ENCODE peak calls at places on chromosomes 11 and 22, in six cellular contexts. P is activated naive CD4-positive, alpha-beta T cell; C is T-cell; Q is AG10803; E is stromal cell of bone marrow; W is cardiac fibroblast. K is an unnamed sample.

GRCh38 chr11:46912526-46913150 is 5.7 kb downstream of the LRP4 start:
- DNase-seq in P (no peak), C (no peak), Q (no peak), E (no peak), W (no peak), K (no peak)

GRCh38 chr11:12449961-12450715 is 72.8 kb downstream of the PARVA start:
- DNase-seq in P (no peak), C (no peak), Q (peak; percentile 77), E (no peak), W (no peak), K (no peak)

GRCh38 chr22:24466831-24467249 is 28.3 kb upstream of the UPB1 start:
- DNase-seq in P (no peak), C (no peak), Q (peak; percentile 54), E (peak; percentile 19), W (peak; percentile 79), K (peak; percentile 32)

GRCh38 chr22:50584106-50585096 is 1.8 kb upstream of the CHKB start:
- DNase-seq in P (no peak), C (no peak), Q (no peak), E (no peak), W (no peak), K (no peak)

GRCh38 chr11:3087821-3088800 is 30.9 kb upstream of the CARS1 start:
- DNase-seq in P (no peak), C (no peak), Q (no peak), E (no peak), W (no peak), K (peak; percentile 53)

GRCh38 chr22:37545703-37546435 is 14.4 kb upstream of the CDC42EP1 start:
- DNase-seq in P (no peak), C (no peak), Q (peak; percentile 96), E (peak; percentile 95), W (peak; percentile 95), K (peak; percentile 74)

GRCh38 chr11:2924381-2924780 is 4.8 kb downstream of the PHLDA2 start:
- DNase-seq in P (no peak), C (no peak), Q (no peak), E (no peak), W (no peak), K (peak; percentile 65)

GRCh38 chr11:66967670-66968425 is 7.3 kb upstream of the C11orf86 start:
- DNase-seq in P (no peak), C (no peak), Q (peak; percentile 83), E (peak; percentile 93), W (peak; percentile 94), K (no peak)

GRCh38 chr11:115645631-115646271 is 141.5 kb upstream of the CADM1 start:
- DNase-seq in P (no peak), C (no peak), Q (no peak), E (no peak), W (no peak), K (no peak)

GRCh38 chr22:42061041-42061440 is 9.6 kb downstream of the NAGA start:
- DNase-seq in P (no peak), C (no peak), Q (no peak), E (no peak), W (no peak), K (no peak)

GRCh38 chr11:10450451-10451398 is 4.3 kb upstream of the AMPD3 start:
- DNase-seq in P (peak; percentile 15), C (peak; percentile 39), Q (peak; percentile 25), E (no peak), W (no peak), K (no peak)

GRCh38 chr22:43152355-43153071 is 1.2 kb downstream of the TSPO start:
- DNase-seq in P (no peak), C (peak; percentile 59), Q (peak; percentile 66), E (no peak), W (peak; percentile 38), K (peak; percentile 71)

GRCh38 chr11:72352859-72353551 is 81.3 kb downstream of the CLPB start:
- DNase-seq in P (no peak), C (no peak), Q (peak; percentile 81), E (peak; percentile 84), W (peak; percentile 49), K (peak; percentile 11)

GRCh38 chr11:115939726-115940421 is 435.7 kb upstream of the CADM1 start:
- DNase-seq in P (no peak), C (no peak), Q (no peak), E (no peak), W (no peak), K (no peak)

GRCh38 chr11:69280994-69281393 is 13.0 kb upstream of the MYEOV start:
- DNase-seq in P (no peak), C (no peak), Q (peak; percentile 94), E (peak; percentile 66), W (peak; percentile 86), K (peak; percentile 36)

GRCh38 chr11:14973621-14974020 is 1.5 kb upstream of the CALCA start:
- DNase-seq in P (no peak), C (no peak), Q (no peak), E (no peak), W (peak; percentile 15), K (no peak)

GRCh38 chr11:2830030-2830812 is 55.4 kb downstream of the CDKN1C start:
- DNase-seq in P (no peak), C (no peak), Q (no peak), E (no peak), W (no peak), K (no peak)

GRCh38 chr11:19242184-19242932 is 1.6 kb upstream of the E2F8 start:
- DNase-seq in P (no peak), C (no peak), Q (no peak), E (no peak), W (no peak), K (no peak)

GRCh38 chr11:12802418-12803085 is 128.3 kb downstream of the TEAD1 start:
- DNase-seq in P (no peak), C (no peak), Q (no peak), E (no peak), W (peak; percentile 69), K (peak; percentile 96)

GRCh38 chr22:37223965-37224551 is 11.8 kb upstream of the SSTR3 start:
- DNase-seq in P (no peak), C (no peak), Q (no peak), E (no peak), W (no peak), K (no peak)

GRCh38 chr22:43883012-43883661 is 8.7 kb downstream of the PNPLA5 start:
- DNase-seq in P (no peak), C (peak; percentile 35), Q (peak; percentile 56), E (peak; percentile 47), W (peak; percentile 85), K (peak; percentile 77)

GRCh38 chr22:49488943-49489342 is 338.7 kb downstream of the BRD1 start:
- DNase-seq in P (no peak), C (no peak), Q (no peak), E (no peak), W (no peak), K (no peak)

GRCh38 chr11:75463106-75463774 is 30.2 kb upstream of the KLHL35 start:
- DNase-seq in P (no peak), C (no peak), Q (no peak), E (no peak), W (no peak), K (no peak)

GRCh38 chr11:73413246-73413645 is 37.0 kb downstream of the RELT start:
- DNase-seq in P (no peak), C (no peak), Q (no peak), E (no peak), W (no peak), K (no peak)

GRCh38 chr11:44765026-44765595 is 38.3 kb downstream of the TSPAN18 start:
- DNase-seq in P (no peak), C (no peak), Q (no peak), E (no peak), W (no peak), K (no peak)

GRCh38 chr11:47020793-47021624 is 84.4 kb downstream of the CSTPP1 start:
- DNase-seq in P (no peak), C (no peak), Q (peak; percentile 24), E (no peak), W (peak; percentile 17), K (no peak)

GRCh38 chr22:48925450-48925849 is 902.2 kb downstream of the BRD1 start:
- DNase-seq in P (no peak), C (no peak), Q (no peak), E (no peak), W (no peak), K (no peak)

GRCh38 chr11:1930448-1930802 is 10.9 kb downstream of the TNNT3 start:
- DNase-seq in P (no peak), C (no peak), Q (no peak), E (no peak), W (no peak), K (no peak)

GRCh38 chr11:45217991-45218390 is 68.2 kb downstream of the SYT13 start:
- DNase-seq in P (no peak), C (no peak), Q (peak; percentile 12), E (no peak), W (peak; percentile 47), K (no peak)

GRCh38 chr22:50560034-50560433 is 2.7 kb downstream of the SYCE3 start:
- DNase-seq in P (no peak), C (no peak), Q (no peak), E (no peak), W (no peak), K (no peak)

GRCh38 chr11:132052904-132053303 is 682.5 kb downstream of the NTM start:
- DNase-seq in P (no peak), C (no peak), Q (peak; percentile 63), E (no peak), W (no peak), K (no peak)

GRCh38 chr22:19715286-19715939 is 1.1 kb downstream of the SEPTIN5 start:
- DNase-seq in P (no peak), C (no peak), Q (no peak), E (no peak), W (no peak), K (no peak)

GRCh38 chr11:127996825-127997224 is 590.5 kb downstream of the ETS1 start:
- DNase-seq in P (no peak), C (no peak), Q (peak; percentile 76), E (no peak), W (peak; percentile 81), K (no peak)

GRCh38 chr11:102253018-102253775 is 64.1 kb upstream of the BIRC3 start:
- DNase-seq in P (no peak), C (no peak), Q (no peak), E (no peak), W (no peak), K (no peak)

GRCh38 chr11:34600339-34601084 is 20.4 kb upstream of the EHF start:
- DNase-seq in P (no peak), C (no peak), Q (no peak), E (no peak), W (no peak), K (no peak)

GRCh38 chr11:115464269-115464668 is 39.9 kb downstream of the CADM1 start:
- DNase-seq in P (no peak), C (no peak), Q (peak; percentile 58), E (no peak), W (no peak), K (no peak)

GRCh38 chr11:1502168-1502955 is 15.8 kb upstream of the MOB2 start:
- DNase-seq in P (no peak), C (no peak), Q (no peak), E (no peak), W (no peak), K (no peak)

K was measured in H4.